ENCODE peak calls at places on chromosome 7, in four cellular contexts. T is right cardiac atrium, P is AG09309, J is pancreas. D is an unnamed sample.

GRCh38 chr7:28005075-28005847 is 175.3 kb downstream of the JAZF1 start:
- DNase-seq in T (no peak), J (no peak), P (no peak), D (no peak)

GRCh38 chr7:144826248-144826647 is 9.6 kb downstream of the TPK1 start:
- DNase-seq in P (no peak), T (no peak), J (no peak), D (no peak)

GRCh38 chr7:127187740-127188139 is 65.0 kb downstream of the GRM8 start:
- DNase-seq in P (no peak), J (no peak), T (no peak), D (no peak)

GRCh38 chr7:38863609-38864291 is 45.2 kb downstream of the VPS41 start:
- DNase-seq in J (peak), T (no peak), P (no peak), D (no peak)

GRCh38 chr7:116354546-116355422 is 144.4 kb downstream of the TES start:
- DNase-seq in T (peak), J (peak), P (peak), D (peak)

GRCh38 chr7:138278601-138279000 is 181.5 kb upstream of the TRIM24 start:
- DNase-seq in T (no peak), P (no peak), J (no peak), D (no peak)

GRCh38 chr7:134547738-134548054 is 1.2 kb upstream of the AKR1B15 start:
- DNase-seq in J (peak), P (peak), T (peak), D (no peak)

GRCh38 chr7:138816650-138817049 is 18.7 kb upstream of the ATP6V0A4 start:
- DNase-seq in J (no peak), P (no peak), T (no peak), D (no peak)

GRCh38 chr7:17852361-17852760 is 87.9 kb downstream of the SNX13 start:
- DNase-seq in P (no peak), T (no peak), J (no peak), D (no peak)

GRCh38 chr7:7640221-7641128 is at the start of gene UMAD1:
- DNase-seq in J (peak), P (peak), T (peak), D (peak)

GRCh38 chr7:91852263-91852741 is 28.2 kb downstream of the MTERF1 start:
- DNase-seq in J (no peak), T (no peak), P (no peak), D (no peak)

GRCh38 chr7:91846436-91846835 is 34.1 kb downstream of the MTERF1 start:
- DNase-seq in P (no peak), T (no peak), J (no peak), D (no peak)

GRCh38 chr7:91850455-91850854 is 30.0 kb downstream of the MTERF1 start:
- DNase-seq in T (no peak), P (no peak), J (no peak), D (no peak)

GRCh38 chr7:91843831-91844230 is 36.7 kb downstream of the MTERF1 start:
- DNase-seq in T (no peak), J (no peak), P (no peak), D (no peak)

DNA sequence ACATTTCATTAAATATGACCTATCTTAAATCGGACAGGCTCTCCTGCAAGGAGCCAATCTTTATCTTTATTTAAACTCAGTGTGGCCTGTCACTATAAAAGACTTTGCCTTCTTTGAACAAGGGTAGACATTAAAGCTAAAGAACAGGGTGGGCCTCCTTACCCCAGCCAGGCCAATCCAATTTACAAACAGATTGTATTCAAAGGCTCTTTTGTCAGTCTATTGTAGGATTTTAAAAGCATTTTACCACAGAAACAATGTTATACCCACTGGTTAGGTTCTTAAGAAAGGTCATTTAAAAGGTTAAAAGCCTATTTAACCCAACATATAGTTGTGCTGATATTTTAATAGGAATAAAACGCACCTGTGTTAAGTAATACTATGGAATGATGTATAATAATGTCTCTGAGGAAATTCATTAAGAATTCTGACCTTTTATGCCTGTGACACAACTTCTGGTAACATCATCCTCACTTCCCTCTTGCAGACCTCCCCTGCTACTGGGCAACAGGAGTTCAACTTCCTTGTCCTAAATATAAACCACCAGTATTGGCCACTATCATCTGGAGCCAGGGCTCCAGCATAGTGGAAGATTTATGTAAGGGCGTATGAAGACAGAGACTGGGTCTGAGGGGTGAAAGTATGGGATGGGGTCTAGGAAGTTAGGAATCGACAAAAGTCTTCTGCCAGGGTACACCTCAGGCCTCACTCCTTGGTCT is 32.5 kb downstream of the MTERF1 start:
- DNase-seq in T (no peak), J (no peak), P (no peak), D (no peak)
- H3K4me3 ChIP-seq in T (no peak), J (no peak), P (no peak), D (no peak)

DNA sequence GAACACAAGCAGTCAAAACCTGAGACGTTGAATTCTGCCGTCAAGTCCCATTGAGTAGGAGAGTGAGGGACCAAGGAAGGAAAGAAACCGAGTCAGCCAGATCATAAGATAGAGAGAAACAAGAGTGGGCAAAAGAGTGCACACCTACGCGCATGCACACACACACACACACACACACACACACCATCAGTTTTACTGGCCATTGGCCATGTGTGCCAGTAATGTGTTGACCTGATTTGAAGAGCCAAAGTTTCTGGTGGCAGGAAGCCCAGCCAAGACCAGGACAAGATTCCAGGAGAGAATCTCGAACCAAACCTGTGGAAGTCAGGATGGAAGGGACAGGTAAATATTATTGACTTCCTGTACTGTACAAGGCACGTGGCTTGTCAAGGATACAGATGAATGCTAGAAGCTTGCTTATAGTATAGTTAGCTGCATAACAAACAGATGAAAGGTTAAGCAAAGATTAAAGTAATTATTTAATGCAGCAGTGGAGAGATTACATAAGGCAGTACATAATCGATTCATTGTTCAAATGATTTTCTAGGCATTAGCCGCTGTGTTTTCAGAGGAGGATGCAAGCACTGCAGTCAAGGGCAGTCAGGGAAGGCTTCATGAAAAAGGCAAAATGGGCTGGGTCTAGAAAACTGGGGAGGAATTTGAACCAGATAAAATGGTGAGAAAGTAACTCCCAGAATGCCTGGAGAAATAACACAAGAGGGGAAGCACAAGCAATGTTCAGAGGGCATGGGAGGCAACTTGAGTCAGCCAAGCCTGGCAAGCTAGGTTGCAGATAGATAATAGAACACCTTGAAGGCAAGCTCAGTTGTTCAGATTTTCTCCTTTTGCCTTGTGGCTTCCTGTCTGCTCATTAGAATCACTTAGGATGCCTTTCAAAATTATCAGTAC is 2.7 kb upstream of the HYCC1 start:
- DNase-seq in J (no peak), T (no peak), P (no peak), D (no peak)
- H3K4me3 ChIP-seq in J (no peak), T (no peak), P (no peak), D (no peak)

DNA sequence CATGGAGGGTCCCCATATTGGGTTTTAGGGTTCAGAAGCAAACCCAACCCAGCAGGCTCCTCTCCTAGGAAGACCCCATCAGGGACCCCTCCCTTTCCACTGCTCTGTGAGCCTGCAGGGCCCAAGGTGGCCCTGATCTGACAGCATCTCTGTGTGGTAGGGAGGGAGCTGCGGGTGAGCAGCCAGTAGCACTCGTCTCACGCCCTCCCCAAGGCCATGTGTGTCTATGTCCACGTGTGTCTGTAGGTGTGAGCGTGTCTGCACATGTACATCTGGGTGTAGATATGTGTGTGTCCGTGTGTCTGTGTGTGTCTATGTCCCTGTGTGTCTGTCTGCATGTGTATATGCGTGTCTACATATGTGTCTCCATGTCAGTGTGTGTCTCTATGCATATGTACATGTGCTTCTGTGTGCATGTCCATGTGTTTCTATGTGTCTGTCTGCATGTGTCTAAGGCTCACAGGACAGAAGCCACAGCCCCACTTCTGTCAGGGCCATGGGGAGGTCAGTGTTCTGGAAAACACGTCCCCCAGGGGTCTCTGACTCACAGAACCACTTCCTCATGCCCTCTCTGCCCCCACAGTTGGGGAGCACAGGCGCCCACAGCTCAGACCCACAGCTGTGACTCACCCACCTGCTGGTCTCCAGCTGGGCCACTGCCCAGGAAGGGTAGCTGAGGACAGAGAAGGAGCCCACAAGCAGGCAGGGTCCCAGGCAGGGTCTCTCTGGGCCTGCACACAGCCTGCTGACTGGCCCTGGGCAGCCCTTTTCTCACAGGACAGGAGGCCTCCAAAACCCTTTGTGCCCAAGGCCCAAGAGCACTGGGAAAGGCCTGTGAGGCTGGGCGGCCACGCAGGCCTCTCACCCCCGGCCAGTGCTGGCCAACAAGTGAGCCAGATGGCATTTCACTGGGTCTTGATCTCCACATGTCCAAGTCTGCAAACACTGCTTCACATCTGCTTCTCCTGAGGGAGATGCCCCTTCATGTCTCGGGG is 103.1 kb upstream of the FAM20C start:
- DNase-seq in J (no peak), T (peak), P (peak), D (peak)
- H3K4me3 ChIP-seq in J (no peak), T (no peak), P (no peak), D (no peak)

GRCh38 chr7:12233175-12233574 is 22.1 kb downstream of the TMEM106B start:
- DNase-seq in J (no peak), T (no peak), P (no peak), D (no peak)

GRCh38 chr7:12231097-12231496 is 20.0 kb downstream of the TMEM106B start:
- DNase-seq in T (no peak), P (no peak), J (no peak), D (no peak)

GRCh38 chr7:12234334-12234733 is 23.2 kb downstream of the TMEM106B start:
- DNase-seq in J (no peak), T (no peak), P (no peak), D (no peak)

GRCh38 chr7:12228024-12228423 is 16.9 kb downstream of the TMEM106B start:
- DNase-seq in J (no peak), T (no peak), P (no peak), D (no peak)

DNA sequence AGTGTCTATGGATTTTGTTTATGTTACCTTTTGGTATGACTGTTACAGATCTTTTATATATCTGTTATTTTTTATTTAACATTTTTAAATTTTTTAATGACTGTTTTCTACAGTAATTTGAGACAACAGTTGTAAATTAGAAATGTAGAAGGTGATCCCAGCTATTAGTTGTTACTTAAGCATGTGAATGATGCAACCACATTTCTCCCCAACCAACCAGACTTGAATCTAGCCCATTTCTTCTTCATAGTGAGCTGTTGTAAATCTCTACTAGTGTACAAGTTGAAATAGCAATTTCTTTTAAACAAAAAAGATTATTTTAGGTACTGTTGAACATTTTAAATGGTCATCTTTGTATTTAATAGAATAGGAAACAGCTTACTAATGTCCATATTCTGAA is 18.0 kb downstream of the TMEM106B start:
- DNase-seq in J (no peak), T (no peak), P (peak), D (peak)
- H3K4me3 ChIP-seq in J (no peak), T (no peak), P (no peak), D (no peak)

GRCh38 chr7:152893801-152894294 is 134.3 kb downstream of the ACTR3B start:
- DNase-seq in J (no peak), P (no peak), T (no peak), D (no peak)
- H3K4me3 ChIP-seq in J (no peak), P (no peak), T (no peak), D (no peak)

DNA sequence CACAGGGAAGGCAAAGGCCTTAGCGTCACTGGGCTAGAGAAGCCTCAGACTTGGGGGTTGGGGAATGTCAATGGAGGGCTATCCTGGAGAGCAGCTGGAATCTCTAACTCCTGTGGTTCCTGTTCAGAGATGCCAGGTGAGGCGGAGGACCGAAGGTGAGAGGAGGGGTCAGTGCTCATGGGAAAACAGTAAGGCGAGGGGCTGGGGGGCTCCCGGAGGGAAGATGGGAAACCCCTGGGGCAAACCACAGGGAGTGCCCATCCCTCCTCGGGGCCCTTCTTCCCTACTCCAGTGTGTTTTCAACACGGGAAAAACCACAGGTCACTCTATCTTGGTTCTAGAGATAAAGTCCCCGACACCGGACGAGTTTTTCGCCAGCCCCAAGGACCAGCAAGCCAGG is 3.3 kb downstream of the LRCH4 start:
- DNase-seq in T (no peak), J (peak), P (no peak), D (no peak)
- H3K4me3 ChIP-seq in T (no peak), J (no peak), P (no peak), D (no peak)

D was measured in skeletal muscle cell.